ENCODE peak calls at places on chromosomes 1 and 21, in ten cellular contexts. Y is mesendoderm; V is foreskin fibroblast; J is AG08395; P is HepG2; Q is activated naive CD8-positive, alpha-beta T cell treated with anti-CD3 and anti-CD28 coated beads, Interleukin-2, amount 50 U/mL, for 16 hours; H is HCT116; U is activated T-cell treated with anti-CD3 and anti-CD28 coated beads, Interleukin-2, amount 50 U/mL, for 72 hours; Z is astrocyte; F is brain microvascular endothelial cell. D is an unnamed sample.

GRCh38 chr1:172826096-172826741 is 167.3 kb downstream of the FASLG start:
- DNase-seq in Y (peak), V (peak), J (peak), P (peak), Q (no peak), H (peak), U (no peak), Z (peak), F (peak), D (no peak)

GRCh38 chr1:113811353-113811887 is 856 bp downstream of the RSBN1 start:
- DNase-seq in Y (peak), V (peak), J (peak), P (peak), Q (no peak), H (no peak), U (peak), Z (no peak), F (no peak), D (peak)

GRCh38 chr1:229309074-229309473 is 33.8 kb downstream of the CCSAP start:
- DNase-seq in Y (no peak), V (no peak), J (no peak), P (no peak), Q (no peak), H (no peak), U (no peak), Z (no peak), F (no peak), D (no peak)

GRCh38 chr1:161033751-161034150 is 5.0 kb downstream of the TSTD1 start:
- DNase-seq in Y (peak), V (no peak), J (no peak), P (no peak), Q (no peak), H (peak), U (peak), Z (no peak), F (no peak), D (no peak)

GRCh38 chr1:172932981-172933380 is 117.8 kb downstream of the TNFSF18 start:
- DNase-seq in Y (no peak), V (no peak), J (no peak), P (peak), Q (no peak), H (no peak), U (no peak), Z (no peak), F (no peak), D (no peak)

GRCh38 chr1:36126797-36127500 is 1.9 kb upstream of the COL8A2 start:
- DNase-seq in Y (no peak), V (no peak), J (no peak), P (no peak), Q (no peak), H (no peak), U (no peak), Z (no peak), F (no peak), D (no peak)

GRCh38 chr1:117466761-117467160 is 99.5 kb downstream of the MAN1A2 start:
- DNase-seq in Y (no peak), V (peak), J (no peak), P (no peak), Q (no peak), H (no peak), U (no peak), Z (peak), F (no peak), D (no peak)

GRCh38 chr1:234656070-234656875 is 46.3 kb upstream of the IRF2BP2 start:
- DNase-seq in Y (no peak), V (peak), J (no peak), P (no peak), Q (no peak), H (no peak), U (no peak), Z (no peak), F (no peak), D (no peak)

GRCh38 chr1:164709541-164710287 is 150.7 kb downstream of the PBX1 start:
- DNase-seq in Y (no peak), V (peak), J (no peak), P (no peak), Q (no peak), H (no peak), U (no peak), Z (peak), F (no peak), D (no peak)

GRCh38 chr1:110265186-110265585 is 55.1 kb downstream of the KCNC4 start:
- DNase-seq in Y (no peak), V (no peak), J (no peak), P (no peak), Q (no peak), H (no peak), U (no peak), Z (no peak), F (no peak), D (no peak)

GRCh38 chr1:91784616-91785015 is 101.3 kb downstream of the TGFBR3 start:
- DNase-seq in Y (no peak), V (no peak), J (no peak), P (no peak), Q (no peak), H (no peak), U (no peak), Z (no peak), F (no peak), D (no peak)

GRCh38 chr1:219514728-219515127 is 98.2 kb downstream of the ZC3H11B start:
- DNase-seq in Y (no peak), V (no peak), J (no peak), P (no peak), Q (no peak), H (no peak), U (no peak), Z (no peak), F (no peak), D (no peak)

GRCh38 chr21:27532081-27532480 is 565.2 kb upstream of the ADAMTS5 start:
- DNase-seq in Y (no peak), V (peak), J (no peak), P (peak), Q (no peak), H (no peak), U (no peak), Z (peak), F (peak), D (no peak)

GRCh38 chr1:152487871-152488270 is 22.7 kb upstream of the LCE5A start:
- DNase-seq in Y (no peak), V (no peak), J (no peak), P (no peak), Q (no peak), H (no peak), U (no peak), Z (no peak), F (no peak), D (no peak)

GRCh38 chr1:245124241-245124640 is 30.5 kb upstream of the KIF26B start:
- DNase-seq in Y (no peak), V (no peak), J (no peak), P (no peak), Q (no peak), H (no peak), U (no peak), Z (no peak), F (no peak), D (no peak)

GRCh38 chr21:42120904-42121535 is 49.9 kb downstream of the UMODL1 start:
- DNase-seq in Y (no peak), V (no peak), J (no peak), P (no peak), Q (no peak), H (no peak), U (no peak), Z (no peak), F (no peak), D (no peak)

GRCh38 chr1:209875510-209875909 is 47.7 kb downstream of the UTP25 start:
- DNase-seq in Y (peak), V (peak), J (peak), P (peak), Q (no peak), H (peak), U (no peak), Z (peak), F (peak), D (no peak)